ENCODE peak calls at places on chromosomes 6 and 20, in five cellular contexts. One of them, this sample, is unnamed.

GRCh38 chr20:32534661-32535240 is 50.4 kb downstream of the NOL4L start:
- DNase-seq in activated T-cell treated with anti-CD3 and anti-CD28 coated beads, Interleukin-2, amount 50 U/mL, for 72 hours: no peak
- DNase-seq in SJSA1: no peak
- DNase-seq in stimulated activated CD4-positive, alpha-beta T cell treated with anti-CD3 and anti-CD28 coated beads, Interleukin-1b, Interleukin-23, amount 100 ng/mL, for 4 hours: no peak
- DNase-seq in uterus: no peak
- DNase-seq in this sample: no peak

GRCh38 chr20:23160536-23161243 is 74.6 kb upstream of the CD93 start:
- DNase-seq in activated T-cell treated with anti-CD3 and anti-CD28 coated beads, Interleukin-2, amount 50 U/mL, for 72 hours: no peak
- DNase-seq in SJSA1: no peak
- DNase-seq in stimulated activated CD4-positive, alpha-beta T cell treated with anti-CD3 and anti-CD28 coated beads, Interleukin-1b, Interleukin-23, amount 100 ng/mL, for 4 hours: no peak
- DNase-seq in uterus: no peak
- DNase-seq in this sample: no peak

GRCh38 chr6:159184559-159184958 is 15.4 kb downstream of the FNDC1 start:
- DNase-seq in activated T-cell treated with anti-CD3 and anti-CD28 coated beads, Interleukin-2, amount 50 U/mL, for 72 hours: no peak
- DNase-seq in SJSA1: peak; percentile 96
- DNase-seq in stimulated activated CD4-positive, alpha-beta T cell treated with anti-CD3 and anti-CD28 coated beads, Interleukin-1b, Interleukin-23, amount 100 ng/mL, for 4 hours: no peak
- DNase-seq in uterus: no peak
- DNase-seq in this sample: no peak

GRCh38 chr6:47047479-47048411 is 5.6 kb upstream of the ADGRF1 start:
- DNase-seq in activated T-cell treated with anti-CD3 and anti-CD28 coated beads, Interleukin-2, amount 50 U/mL, for 72 hours: peak; percentile 17
- DNase-seq in SJSA1: peak; percentile 73
- DNase-seq in stimulated activated CD4-positive, alpha-beta T cell treated with anti-CD3 and anti-CD28 coated beads, Interleukin-1b, Interleukin-23, amount 100 ng/mL, for 4 hours: no peak
- DNase-seq in uterus: peak; percentile 29
- DNase-seq in this sample: peak; percentile 61

GRCh38 chr20:56411759-56412472 is at the start of gene CASS4:
- DNase-seq in activated T-cell treated with anti-CD3 and anti-CD28 coated beads, Interleukin-2, amount 50 U/mL, for 72 hours: peak; percentile 43
- DNase-seq in SJSA1: no peak
- DNase-seq in stimulated activated CD4-positive, alpha-beta T cell treated with anti-CD3 and anti-CD28 coated beads, Interleukin-1b, Interleukin-23, amount 100 ng/mL, for 4 hours: no peak
- DNase-seq in uterus: no peak
- DNase-seq in this sample: no peak

GRCh38 chr6:102986086-102986485 is 1592.6 kb downstream of the GRIK2 start:
- DNase-seq in activated T-cell treated with anti-CD3 and anti-CD28 coated beads, Interleukin-2, amount 50 U/mL, for 72 hours: no peak
- DNase-seq in SJSA1: no peak
- DNase-seq in stimulated activated CD4-positive, alpha-beta T cell treated with anti-CD3 and anti-CD28 coated beads, Interleukin-1b, Interleukin-23, amount 100 ng/mL, for 4 hours: no peak
- DNase-seq in uterus: no peak
- DNase-seq in this sample: no peak

GRCh38 chr6:14804444-14805210 is 441.2 kb upstream of the JARID2 start:
- DNase-seq in activated T-cell treated with anti-CD3 and anti-CD28 coated beads, Interleukin-2, amount 50 U/mL, for 72 hours: no peak
- DNase-seq in SJSA1: no peak
- DNase-seq in stimulated activated CD4-positive, alpha-beta T cell treated with anti-CD3 and anti-CD28 coated beads, Interleukin-1b, Interleukin-23, amount 100 ng/mL, for 4 hours: no peak
- DNase-seq in uterus: peak; percentile 80
- DNase-seq in this sample: peak; percentile 51

GRCh38 chr6:14121936-14122344 is 4.4 kb downstream of the CD83 start:
- DNase-seq in activated T-cell treated with anti-CD3 and anti-CD28 coated beads, Interleukin-2, amount 50 U/mL, for 72 hours: peak; percentile 55
- DNase-seq in SJSA1: no peak
- DNase-seq in stimulated activated CD4-positive, alpha-beta T cell treated with anti-CD3 and anti-CD28 coated beads, Interleukin-1b, Interleukin-23, amount 100 ng/mL, for 4 hours: no peak
- DNase-seq in uterus: no peak
- DNase-seq in this sample: no peak

GRCh38 chr6:81791756-81792155 is 39.3 kb upstream of the TENT5A start:
- DNase-seq in activated T-cell treated with anti-CD3 and anti-CD28 coated beads, Interleukin-2, amount 50 U/mL, for 72 hours: no peak
- DNase-seq in SJSA1: no peak
- DNase-seq in stimulated activated CD4-positive, alpha-beta T cell treated with anti-CD3 and anti-CD28 coated beads, Interleukin-1b, Interleukin-23, amount 100 ng/mL, for 4 hours: no peak
- DNase-seq in uterus: no peak
- DNase-seq in this sample: no peak

GRCh38 chr6:3194535-3195376 is 32.7 kb downstream of the TUBB2B start:
- DNase-seq in activated T-cell treated with anti-CD3 and anti-CD28 coated beads, Interleukin-2, amount 50 U/mL, for 72 hours: no peak
- DNase-seq in SJSA1: no peak
- DNase-seq in stimulated activated CD4-positive, alpha-beta T cell treated with anti-CD3 and anti-CD28 coated beads, Interleukin-1b, Interleukin-23, amount 100 ng/mL, for 4 hours: no peak
- DNase-seq in uterus: no peak
- DNase-seq in this sample: no peak

GRCh38 chr20:21607971-21608735 is 94.3 kb upstream of the NKX2-2 start:
- DNase-seq in activated T-cell treated with anti-CD3 and anti-CD28 coated beads, Interleukin-2, amount 50 U/mL, for 72 hours: no peak
- DNase-seq in SJSA1: no peak
- DNase-seq in stimulated activated CD4-positive, alpha-beta T cell treated with anti-CD3 and anti-CD28 coated beads, Interleukin-1b, Interleukin-23, amount 100 ng/mL, for 4 hours: no peak
- DNase-seq in uterus: peak; percentile 20
- DNase-seq in this sample: peak; percentile 40

GRCh38 chr20:20134941-20135572 is 82.7 kb downstream of the CFAP61 start:
- DNase-seq in activated T-cell treated with anti-CD3 and anti-CD28 coated beads, Interleukin-2, amount 50 U/mL, for 72 hours: no peak
- DNase-seq in SJSA1: no peak
- DNase-seq in stimulated activated CD4-positive, alpha-beta T cell treated with anti-CD3 and anti-CD28 coated beads, Interleukin-1b, Interleukin-23, amount 100 ng/mL, for 4 hours: no peak
- DNase-seq in uterus: no peak
- DNase-seq in this sample: no peak

GRCh38 chr6:9914951-9915350 is 499.9 kb downstream of the TFAP2A start:
- DNase-seq in activated T-cell treated with anti-CD3 and anti-CD28 coated beads, Interleukin-2, amount 50 U/mL, for 72 hours: no peak
- DNase-seq in SJSA1: no peak
- DNase-seq in stimulated activated CD4-positive, alpha-beta T cell treated with anti-CD3 and anti-CD28 coated beads, Interleukin-1b, Interleukin-23, amount 100 ng/mL, for 4 hours: no peak
- DNase-seq in uterus: no peak
- DNase-seq in this sample: no peak

GRCh38 chr20:19944772-19945459 is 72.2 kb upstream of the NAA20 start:
- DNase-seq in activated T-cell treated with anti-CD3 and anti-CD28 coated beads, Interleukin-2, amount 50 U/mL, for 72 hours: peak; percentile 45
- DNase-seq in SJSA1: peak; percentile 77
- DNase-seq in stimulated activated CD4-positive, alpha-beta T cell treated with anti-CD3 and anti-CD28 coated beads, Interleukin-1b, Interleukin-23, amount 100 ng/mL, for 4 hours: no peak
- DNase-seq in uterus: no peak
- DNase-seq in this sample: no peak

GRCh38 chr6:39192736-39193135 is 36.5 kb downstream of the KCNK5 start:
- DNase-seq in activated T-cell treated with anti-CD3 and anti-CD28 coated beads, Interleukin-2, amount 50 U/mL, for 72 hours: no peak
- DNase-seq in SJSA1: no peak
- DNase-seq in stimulated activated CD4-positive, alpha-beta T cell treated with anti-CD3 and anti-CD28 coated beads, Interleukin-1b, Interleukin-23, amount 100 ng/mL, for 4 hours: no peak
- DNase-seq in uterus: no peak
- DNase-seq in this sample: no peak

GRCh38 chr6:30981942-30982772 is 1.4 kb upstream of the MUC21 start:
- DNase-seq in activated T-cell treated with anti-CD3 and anti-CD28 coated beads, Interleukin-2, amount 50 U/mL, for 72 hours: no peak
- DNase-seq in SJSA1: peak; percentile 6
- DNase-seq in stimulated activated CD4-positive, alpha-beta T cell treated with anti-CD3 and anti-CD28 coated beads, Interleukin-1b, Interleukin-23, amount 100 ng/mL, for 4 hours: no peak
- DNase-seq in uterus: peak; percentile 24
- DNase-seq in this sample: peak; percentile 63

GRCh38 chr20:7770578-7770977 is 169.7 kb downstream of the HAO1 start:
- DNase-seq in activated T-cell treated with anti-CD3 and anti-CD28 coated beads, Interleukin-2, amount 50 U/mL, for 72 hours: peak; percentile 37
- DNase-seq in SJSA1: no peak
- DNase-seq in stimulated activated CD4-positive, alpha-beta T cell treated with anti-CD3 and anti-CD28 coated beads, Interleukin-1b, Interleukin-23, amount 100 ng/mL, for 4 hours: no peak
- DNase-seq in uterus: no peak
- DNase-seq in this sample: no peak

GRCh38 chr6:141445928-141446628 is 686.6 kb upstream of the GJE1 start:
- DNase-seq in activated T-cell treated with anti-CD3 and anti-CD28 coated beads, Interleukin-2, amount 50 U/mL, for 72 hours: no peak
- DNase-seq in SJSA1: no peak
- DNase-seq in stimulated activated CD4-positive, alpha-beta T cell treated with anti-CD3 and anti-CD28 coated beads, Interleukin-1b, Interleukin-23, amount 100 ng/mL, for 4 hours: no peak
- DNase-seq in uterus: no peak
- DNase-seq in this sample: no peak